ENCODE peak calls at places on chromosomes 1 and 21, in nine cellular contexts. B is SK-N-MC; F is CD8-positive, alpha-beta T cell; W is GM12878; Z is HCT116; X is spleen; D is fibroblast of lung; A is iPS DF 6.9; P is A549. O is an unnamed sample.

GRCh38 chr1:70707214-70707613 is 296.1 kb downstream of the CTH start:
- DNase-seq in W (no peak), D (no peak), A (no peak), X (no peak), P (no peak), F (no peak), Z (no peak), B (no peak), O (no peak)

GRCh38 chr1:3587133-3587733 is 24.1 kb downstream of the MEGF6 start:
- DNase-seq in F (no peak), A (no peak), W (no peak), X (no peak), Z (no peak), D (no peak), B (no peak), P (peak; percentile 45), O (no peak)

GRCh38 chr21:41932191-41932575 is 21.6 kb downstream of the C2CD2 start:
- DNase-seq in X (peak; percentile 51), A (no peak), W (no peak), F (no peak), Z (peak; percentile 84), B (no peak), D (peak; percentile 68), P (peak; percentile 68), O (no peak)

GRCh38 chr1:72282271-72282656 is at the start of gene NEGR1:
- DNase-seq in Z (no peak), F (peak; percentile 5), X (peak; percentile 85), A (no peak), P (no peak), D (peak; percentile 68), W (no peak), B (no peak), O (no peak)

GRCh38 chr1:202230939-202231645 is 37.5 kb downstream of the LGR6 start:
- DNase-seq in B (no peak), Z (no peak), P (no peak), X (no peak), W (no peak), D (no peak), A (no peak), F (no peak), O (no peak)

GRCh38 chr1:62530516-62531154 is 66.7 kb upstream of the ANGPTL3 start:
- DNase-seq in F (no peak), P (peak; percentile 67), B (no peak), A (peak; percentile 55), D (peak; percentile 47), Z (no peak), X (no peak), W (no peak), O (no peak)

GRCh38 chr1:239898067-239898730 is 193.5 kb upstream of the FMN2 start:
- DNase-seq in D (peak; percentile 76), B (peak; percentile 16), F (peak; percentile 74), X (peak; percentile 88), Z (peak; percentile 24), P (peak; percentile 84), W (peak; percentile 12), A (peak; percentile 71), O (peak; percentile 69)

GRCh38 chr1:61244114-61244513 is 161.8 kb downstream of the NFIA start:
- DNase-seq in W (no peak), A (no peak), Z (peak; percentile 32), D (peak; percentile 90), P (no peak), F (no peak), B (no peak), X (no peak), O (no peak)

GRCh38 chr1:205945056-205945455 is 1.8 kb upstream of the SLC26A9 start:
- DNase-seq in Z (no peak), W (no peak), X (no peak), A (no peak), B (no peak), D (no peak), F (no peak), P (no peak), O (no peak)

GRCh38 chr1:205940710-205941109 is 2.5 kb downstream of the SLC26A9 start:
- DNase-seq in X (no peak), W (no peak), D (no peak), A (no peak), P (no peak), Z (no peak), F (no peak), B (no peak), O (no peak)

GRCh38 chr1:205943245-205943644 is at the start of gene SLC26A9:
- DNase-seq in F (no peak), A (no peak), P (no peak), D (no peak), X (no peak), B (no peak), Z (no peak), W (no peak), O (no peak)

GRCh38 chr1:205939690-205940330 is 3.4 kb downstream of the SLC26A9 start:
- DNase-seq in A (peak; percentile 48), X (no peak), D (no peak), W (no peak), P (peak; percentile 58), B (no peak), F (no peak), Z (peak; percentile 31), O (no peak)

GRCh38 chr1:205942631-205943159 is 561 bp downstream of the SLC26A9 start:
- DNase-seq in F (no peak), Z (no peak), X (no peak), P (no peak), W (no peak), A (no peak), B (no peak), D (no peak), O (no peak)
- H3K27ac ChIP-seq in F (no peak overlapping the region), Z (no peak overlapping the region), X (no peak overlapping the region), P (peak overlapping the region; percentile 22), W (no peak overlapping the region), A (no peak overlapping the region), B (no peak overlapping the region), D (no peak overlapping the region), O (no peak overlapping the region)

GRCh38 chr1:41434748-41435449 is 49.6 kb downstream of the EDN2 start:
- DNase-seq in P (no peak), A (no peak), Z (no peak), D (no peak), W (no peak), F (no peak), X (no peak), B (no peak), O (no peak)

GRCh38 chr1:41436281-41437010 is 48.0 kb downstream of the EDN2 start:
- DNase-seq in B (no peak), X (no peak), W (no peak), D (no peak), A (no peak), Z (no peak), F (no peak), P (no peak), O (no peak)

GRCh38 chr1:41437011-41437355 is 47.5 kb downstream of the EDN2 start:
- DNase-seq in A (no peak), B (no peak), P (no peak), D (no peak), W (no peak), X (no peak), F (no peak), Z (no peak), O (no peak)

GRCh38 chr1:41434306-41434705 is 50.2 kb downstream of the EDN2 start:
- DNase-seq in X (no peak), A (no peak), Z (no peak), P (no peak), B (no peak), D (no peak), W (no peak), F (no peak), O (no peak)

GRCh38 chr1:41435570-41436178 is 48.8 kb downstream of the EDN2 start:
- DNase-seq in B (no peak), W (no peak), X (no peak), F (no peak), Z (no peak), D (no peak), A (no peak), P (no peak), O (no peak)
- H3K4me3 ChIP-seq in B (no peak overlapping the region), W (no peak overlapping the region), X (no peak overlapping the region), F (no peak overlapping the region), Z (no peak overlapping the region), D (no peak overlapping the region), A (no peak overlapping the region), P (no peak overlapping the region), O (no peak overlapping the region)

GRCh38 chr1:11143907-11144306 is 44.2 kb upstream of the EXOSC10 start:
- DNase-seq in Z (no peak), A (no peak), B (no peak), F (no peak), D (no peak), W (no peak), X (no peak), P (no peak), O (no peak)

GRCh38 chr1:11142618-11143391 is 43.1 kb upstream of the EXOSC10 start:
- DNase-seq in D (peak; percentile 15), B (no peak), F (no peak), A (no peak), Z (no peak), X (no peak), W (no peak), P (no peak), O (no peak)

GRCh38 chr1:11143401-11143800 is 43.7 kb upstream of the EXOSC10 start:
- DNase-seq in Z (no peak), F (no peak), A (no peak), P (no peak), X (no peak), B (no peak), W (no peak), D (no peak), O (no peak)

GRCh38 chr1:11145741-11146140 is 43.4 kb upstream of the ANGPTL7 start:
- DNase-seq in A (no peak), W (no peak), F (no peak), Z (no peak), D (no peak), P (no peak), B (no peak), X (no peak), O (no peak)

DNA sequence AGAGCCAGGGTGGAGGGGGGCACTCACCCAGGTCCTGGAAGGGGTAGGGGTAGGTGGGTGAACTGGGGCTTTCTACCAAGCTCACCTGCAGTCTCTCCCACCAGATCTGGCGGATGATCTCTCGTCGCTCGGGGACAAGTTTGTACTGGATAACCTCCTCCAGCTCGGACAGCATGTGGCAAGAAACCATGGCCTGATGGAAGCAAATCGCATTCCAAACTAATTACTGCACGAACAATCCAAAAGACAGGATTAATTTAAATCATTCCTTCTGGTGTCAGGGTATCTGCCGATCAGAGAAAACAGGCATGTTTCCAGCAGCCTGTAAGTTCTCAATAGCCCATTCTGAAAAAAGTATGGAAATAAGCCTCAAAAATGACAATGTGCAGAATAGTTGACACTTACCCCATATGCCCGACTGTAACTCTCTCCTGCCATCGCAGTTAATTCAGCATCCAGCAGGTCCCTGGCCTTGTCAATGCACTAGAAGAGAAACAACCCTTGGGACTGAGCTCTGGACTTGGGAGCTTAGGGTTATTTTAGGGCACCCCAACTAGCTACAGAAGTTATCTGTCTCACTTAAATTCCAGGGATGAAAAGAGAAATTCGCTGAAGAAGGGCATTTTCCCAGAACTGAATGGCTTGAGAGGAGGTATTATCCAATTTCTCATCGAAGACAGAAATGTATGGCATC is 44.4 kb upstream of the ANGPTL7 start:
- DNase-seq in A (no peak), W (no peak), F (no peak), P (no peak), D (no peak), B (no peak), X (no peak), Z (no peak), O (no peak)
- H3K27ac ChIP-seq in A (no peak overlapping the region), W (no peak overlapping the region), F (no peak overlapping the region), P (no peak overlapping the region), D (no peak overlapping the region), B (no peak overlapping the region), X (peak overlapping the region; percentile 56), Z (no peak overlapping the region), O (no peak overlapping the region)

GRCh38 chr1:56287736-56288135 is 291.6 kb downstream of the PLPP3 start:
- DNase-seq in P (no peak), A (no peak), X (no peak), B (no peak), F (no peak), W (no peak), Z (no peak), D (no peak), O (no peak)

GRCh38 chr1:56286506-56286905 is 292.9 kb downstream of the PLPP3 start:
- DNase-seq in W (no peak), Z (no peak), P (no peak), F (no peak), B (no peak), D (no peak), X (no peak), A (no peak), O (no peak)

GRCh38 chr1:56285554-56286402 is 293.6 kb downstream of the PLPP3 start:
- DNase-seq in F (no peak), Z (no peak), W (no peak), A (no peak), D (no peak), B (no peak), X (no peak), P (peak; percentile 42), O (no peak)

GRCh38 chr1:56284933-56285332 is 294.4 kb downstream of the PLPP3 start:
- DNase-seq in A (no peak), B (no peak), W (no peak), D (peak; percentile 27), X (no peak), Z (no peak), P (peak; percentile 79), F (no peak), O (no peak)

DNA sequence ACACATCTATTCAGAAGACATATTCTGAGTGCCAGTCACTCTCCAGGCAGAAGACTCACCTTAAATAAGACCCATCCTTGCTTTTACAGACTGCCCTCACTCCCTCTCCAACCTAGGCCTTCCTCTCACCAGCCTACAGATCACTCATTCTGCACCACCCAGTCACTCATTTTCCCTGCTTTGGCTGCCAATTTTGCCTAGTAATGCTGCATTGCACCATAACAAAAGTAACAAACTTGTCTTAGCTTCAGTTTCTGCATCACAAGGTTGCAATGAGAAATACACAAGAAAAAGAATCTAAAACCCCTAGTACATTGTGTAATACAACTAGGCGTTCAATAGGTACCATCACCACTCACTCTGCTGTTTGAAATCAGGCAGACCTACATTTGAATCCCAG is 292.4 kb downstream of the PLPP3 start:
- DNase-seq in A (no peak), F (no peak), W (no peak), X (no peak), P (no peak), D (no peak), B (no peak), Z (no peak), O (no peak)
- H3K4me3 ChIP-seq in A (no peak overlapping the region), F (no peak overlapping the region), W (no peak overlapping the region), X (no peak overlapping the region), P (no peak overlapping the region), D (no peak overlapping the region), B (no peak overlapping the region), Z (no peak overlapping the region), O (no peak overlapping the region)

O was measured in CD4-positive, alpha-beta memory T cell.